ENCODE peak calls at places on chromosomes 6 and 20, in six cellular contexts. Y is heart right ventricle, O is lower lobe of right lung, I is upper lobe of right lung, N is fibroblast of pulmonary artery, H is stomach. X is an unnamed sample.

GRCh38 chr20:44247676-44248419 is 740 bp downstream of the GDAP1L1 start:
- DNase-seq in Y (peak), H (no peak), O (no peak), N (peak), I (no peak), X (peak)

GRCh38 chr6:7262037-7262461 is 51.0 kb downstream of the SSR1 start:
- DNase-seq in O (no peak), H (no peak), Y (no peak), I (no peak), N (no peak), X (no peak)

GRCh38 chr6:147509900-147510299 is 1.4 kb downstream of the SAMD5 start:
- DNase-seq in H (no peak), I (no peak), Y (no peak), O (no peak), N (no peak), X (no peak)

GRCh38 chr6:30717129-30717844 is at the start of gene MDC1:
- DNase-seq in I (peak), H (peak), O (peak), N (peak), Y (peak), X (peak)

GRCh38 chr6:124859366-124859765 is 102.9 kb upstream of the RNF217 start:
- DNase-seq in H (no peak), N (no peak), I (no peak), O (no peak), Y (no peak), X (no peak)

GRCh38 chr20:4513720-4514119 is 208.0 kb upstream of the PRND start:
- DNase-seq in Y (no peak), I (no peak), O (no peak), N (peak), H (no peak), X (peak)

GRCh38 chr20:59005523-59006166 is 1.4 kb downstream of the CTSZ start:
- DNase-seq in N (no peak), I (no peak), H (no peak), O (no peak), Y (no peak), X (no peak)

GRCh38 chr6:170223718-170224693 is 66.9 kb downstream of the DLL1 start:
- DNase-seq in I (peak), Y (peak), N (no peak), H (no peak), O (no peak), X (no peak)

GRCh38 chr20:49825521-49826033 is 12.9 kb downstream of the SLC9A8 start:
- DNase-seq in N (no peak), O (peak), H (no peak), I (peak), Y (no peak), X (no peak)

GRCh38 chr6:36852481-36853147 is 13.4 kb upstream of the CPNE5 start:
- DNase-seq in I (no peak), Y (no peak), H (no peak), N (peak), O (no peak), X (no peak)

GRCh38 chr6:27275025-27275956 is 27.8 kb downstream of the PRSS16 start:
- DNase-seq in I (no peak), N (no peak), O (no peak), H (no peak), Y (no peak), X (no peak)

GRCh38 chr6:86856937-86857563 is 80.3 kb upstream of the HTR1E start:
- DNase-seq in N (peak), Y (peak), O (no peak), H (peak), I (no peak), X (peak)

GRCh38 chr6:116073765-116074450 is 13.2 kb upstream of the FRK start:
- DNase-seq in O (no peak), Y (no peak), I (no peak), N (peak), H (no peak), X (peak)

GRCh38 chr20:59159091-59159821 is 4.4 kb upstream of the ZNF831 start:
- DNase-seq in Y (no peak), O (no peak), H (no peak), N (no peak), I (no peak), X (no peak)

GRCh38 chr6:36753671-36754485 is 56.3 kb downstream of the RAB44 start:
- DNase-seq in H (no peak), O (no peak), I (no peak), Y (no peak), N (no peak), X (no peak)

DNA sequence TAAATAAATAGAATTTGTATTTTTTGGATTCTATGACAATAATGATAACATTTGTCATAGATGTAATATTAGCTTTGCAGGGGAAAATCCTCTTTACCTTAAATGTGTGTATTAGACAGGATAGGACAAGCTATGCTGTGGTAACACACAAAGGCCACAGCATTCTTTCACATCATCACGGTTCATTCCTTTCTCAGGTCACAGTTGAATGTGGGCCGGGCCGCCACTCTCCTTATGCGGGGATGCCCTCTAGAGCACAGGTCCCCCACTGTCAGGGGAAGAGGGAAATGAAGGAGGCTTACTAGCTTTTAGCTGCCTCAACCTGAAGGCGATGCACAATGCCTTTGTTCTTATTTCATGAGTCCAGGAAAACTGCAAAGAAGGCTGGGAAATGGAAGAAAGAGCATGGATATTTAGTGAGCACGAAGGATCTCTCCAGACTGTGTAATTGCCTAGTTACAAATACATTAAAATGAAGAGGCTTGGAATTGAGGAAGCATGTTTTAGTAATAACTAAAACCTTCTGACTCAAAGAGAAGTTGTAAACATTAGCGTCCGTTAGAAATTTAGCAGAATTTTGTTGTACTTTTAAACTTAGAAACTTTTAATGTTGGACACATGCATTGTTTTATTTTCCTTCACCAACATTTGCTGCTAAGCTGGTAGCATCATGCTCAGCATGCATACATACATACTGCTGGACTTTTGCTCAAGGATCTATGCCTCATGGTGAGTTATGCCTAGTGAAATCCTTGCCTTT is 248.9 kb upstream of the FOXQ1 start:
- DNase-seq in H (no peak), O (no peak), Y (no peak), N (no peak), I (no peak), X (peak)
- TF ChIP-seq CTCF in H (no peak), O (no peak), Y (no peak), N (no peak), I (no peak), X (no peak)

GRCh38 chr20:53413188-53413631 is 180.4 kb downstream of the ZNF217 start:
- DNase-seq in Y (no peak), H (peak), N (no peak), O (peak), I (peak), X (peak)
- TF ChIP-seq CTCF in Y (no peak), H (peak), N (peak), O (peak), I (peak), X (no peak)

DNA sequence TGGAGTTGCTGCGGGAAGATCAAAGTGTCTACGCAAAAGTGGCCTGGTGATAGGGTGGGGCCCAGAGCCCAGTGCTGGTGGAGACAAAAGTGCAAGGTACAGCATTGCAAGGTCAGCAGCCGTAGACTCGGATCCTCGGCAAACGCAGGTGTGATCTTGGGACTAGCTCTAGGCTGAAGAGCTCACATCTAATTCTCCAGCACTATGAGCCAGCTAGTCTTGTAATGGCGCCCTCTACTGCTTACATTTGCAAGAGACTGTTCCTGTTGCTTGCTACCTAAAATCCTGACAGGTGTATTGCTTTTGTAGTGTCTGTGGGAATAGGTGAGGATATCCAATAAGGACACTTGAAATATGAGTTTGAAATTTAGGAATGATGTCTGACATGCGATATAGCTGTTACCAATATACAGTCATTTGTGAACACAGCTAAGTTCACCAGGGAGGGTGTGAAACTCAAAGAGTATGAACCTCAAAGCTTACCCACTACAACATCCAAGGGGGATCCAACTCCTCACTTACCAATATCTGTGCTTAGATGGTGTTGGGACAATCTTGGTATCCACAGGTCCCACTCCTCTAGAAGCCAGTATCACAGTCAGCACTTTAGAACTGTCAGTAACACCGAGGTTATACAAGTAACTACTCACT is 58.4 kb downstream of the PDE7B start:
- DNase-seq in H (peak), I (no peak), O (no peak), Y (peak), N (peak), X (peak)
- TF ChIP-seq CTCF in H (peak), I (peak), O (peak), Y (peak), N (peak), X (peak)

GRCh38 chr20:2387580-2387979 is 6.9 kb downstream of the TGM6 start:
- DNase-seq in O (no peak), N (no peak), Y (no peak), I (no peak), H (no peak), X (no peak)

GRCh38 chr20:2385026-2385425 is 4.3 kb downstream of the TGM6 start:
- DNase-seq in H (no peak), N (no peak), O (no peak), I (no peak), Y (no peak), X (no peak)

GRCh38 chr20:2386516-2387179 is 5.9 kb downstream of the TGM6 start:
- DNase-seq in Y (no peak), N (peak), I (no peak), O (no peak), H (no peak), X (peak)

GRCh38 chr20:2385496-2385895 is 4.8 kb downstream of the TGM6 start:
- DNase-seq in O (no peak), Y (no peak), H (no peak), I (no peak), N (no peak), X (no peak)

GRCh38 chr20:2387180-2387577 is 6.5 kb downstream of the TGM6 start:
- DNase-seq in Y (no peak), H (no peak), O (no peak), N (peak), I (no peak), X (peak)
- TF ChIP-seq CTCF in Y (no peak), H (peak), O (peak), N (peak), I (peak), X (peak)

GRCh38 chr20:38607351-38607750 is 5.7 kb downstream of the ARHGAP40 start:
- DNase-seq in Y (no peak), N (no peak), H (no peak), O (no peak), I (no peak), X (no peak)

GRCh38 chr20:38612921-38613320 is 11.3 kb downstream of the ARHGAP40 start:
- DNase-seq in N (no peak), O (no peak), H (no peak), I (no peak), Y (no peak), X (no peak)

GRCh38 chr20:38609828-38610227 is 8.2 kb downstream of the ARHGAP40 start:
- DNase-seq in O (no peak), Y (no peak), I (no peak), H (no peak), N (no peak), X (no peak)

GRCh38 chr20:38608188-38608587 is 6.6 kb downstream of the ARHGAP40 start:
- DNase-seq in O (no peak), H (no peak), Y (no peak), I (no peak), N (no peak), X (no peak)

GRCh38 chr20:38610521-38610920 is 8.9 kb downstream of the ARHGAP40 start:
- DNase-seq in H (no peak), Y (no peak), O (no peak), I (no peak), N (peak), X (no peak)
- TF ChIP-seq CTCF in H (no peak), Y (no peak), O (no peak), I (no peak), N (no peak), X (no peak)

GRCh38 chr6:28809947-28810654 is 113.7 kb downstream of the TRIM27 start:
- DNase-seq in Y (no peak), O (no peak), I (no peak), H (no peak), N (no peak), X (peak)
- TF ChIP-seq CTCF in Y (no peak), O (no peak), I (no peak), H (no peak), N (no peak), X (no peak)

GRCh38 chr6:73121421-73121993 is 103.8 kb downstream of the KHDC1L start:
- DNase-seq in H (no peak), N (peak), I (no peak), O (no peak), Y (no peak), X (peak)
- TF ChIP-seq CTCF in H (no peak), N (peak), I (no peak), O (no peak), Y (no peak), X (no peak)